ENCODE peak calls at places on chromosomes 6 and 20, in four cellular contexts. One of them, this sample, is unnamed. For H3K27me3, the result is how much of the 10 kb centered on the place peaks cover.

GRCh38 chr6:3227363-3228045 is at the start of gene TUBB2B:
- DNase-seq in tibial artery: no peak
- DNase-seq in GM12878: no peak
- DNase-seq in psoas muscle: peak
- DNase-seq in this sample: no peak

GRCh38 chr20:2643708-2644107 is 8.7 kb upstream of the NOP56 start:
- DNase-seq in psoas muscle: no peak
- DNase-seq in GM12878: no peak
- DNase-seq in tibial artery: no peak
- DNase-seq in this sample: no peak

GRCh38 chr6:16824804-16825777 is 63.8 kb upstream of the ATXN1 start:
- DNase-seq in psoas muscle: no peak
- DNase-seq in tibial artery: no peak
- DNase-seq in GM12878: no peak
- DNase-seq in this sample: no peak

GRCh38 chr6:18350728-18351127 is 36.4 kb upstream of the RNF144B start:
- DNase-seq in GM12878: no peak
- DNase-seq in psoas muscle: no peak
- DNase-seq in tibial artery: no peak
- DNase-seq in this sample: no peak

GRCh38 chr6:5295612-5296011 is 34.3 kb downstream of the FARS2 start:
- DNase-seq in GM12878: no peak
- DNase-seq in tibial artery: no peak
- DNase-seq in psoas muscle: no peak
- DNase-seq in this sample: no peak

GRCh38 chr20:23179766-23180403 is 93.8 kb upstream of the CD93 start:
- DNase-seq in tibial artery: no peak
- DNase-seq in psoas muscle: no peak
- DNase-seq in GM12878: no peak
- DNase-seq in this sample: no peak

GRCh38 chr6:164926686-164927085 is 382.7 kb downstream of the C6orf118 start:
- DNase-seq in tibial artery: no peak
- DNase-seq in psoas muscle: no peak
- DNase-seq in GM12878: no peak
- DNase-seq in this sample: no peak

GRCh38 chr6:63441266-63441956 is 121.6 kb upstream of the LGSN start:
- DNase-seq in tibial artery: no peak
- DNase-seq in psoas muscle: no peak
- DNase-seq in GM12878: no peak
- DNase-seq in this sample: no peak

GRCh38 chr6:15502451-15503345 is 160.1 kb downstream of the DTNBP1 start:
- DNase-seq in psoas muscle: no peak
- DNase-seq in tibial artery: no peak
- DNase-seq in GM12878: no peak
- DNase-seq in this sample: no peak

GRCh38 chr6:72553531-72554202 is 68.2 kb upstream of the KCNQ5 start:
- DNase-seq in GM12878: no peak
- DNase-seq in tibial artery: no peak
- DNase-seq in psoas muscle: no peak
- DNase-seq in this sample: no peak

GRCh38 chr6:46356543-46356942 is 134.7 kb downstream of the RCAN2 start:
- DNase-seq in GM12878: no peak
- DNase-seq in tibial artery: no peak
- DNase-seq in psoas muscle: no peak
- DNase-seq in this sample: no peak

GRCh38 chr20:36004045-36004444 is 35.7 kb downstream of the CNBD2 start:
- DNase-seq in GM12878: no peak
- DNase-seq in psoas muscle: no peak
- DNase-seq in tibial artery: no peak
- DNase-seq in this sample: no peak

GRCh38 chr6:15464211-15464725 is 198.6 kb downstream of the DTNBP1 start:
- DNase-seq in GM12878: no peak
- DNase-seq in tibial artery: no peak
- DNase-seq in psoas muscle: no peak
- DNase-seq in this sample: no peak

DNA sequence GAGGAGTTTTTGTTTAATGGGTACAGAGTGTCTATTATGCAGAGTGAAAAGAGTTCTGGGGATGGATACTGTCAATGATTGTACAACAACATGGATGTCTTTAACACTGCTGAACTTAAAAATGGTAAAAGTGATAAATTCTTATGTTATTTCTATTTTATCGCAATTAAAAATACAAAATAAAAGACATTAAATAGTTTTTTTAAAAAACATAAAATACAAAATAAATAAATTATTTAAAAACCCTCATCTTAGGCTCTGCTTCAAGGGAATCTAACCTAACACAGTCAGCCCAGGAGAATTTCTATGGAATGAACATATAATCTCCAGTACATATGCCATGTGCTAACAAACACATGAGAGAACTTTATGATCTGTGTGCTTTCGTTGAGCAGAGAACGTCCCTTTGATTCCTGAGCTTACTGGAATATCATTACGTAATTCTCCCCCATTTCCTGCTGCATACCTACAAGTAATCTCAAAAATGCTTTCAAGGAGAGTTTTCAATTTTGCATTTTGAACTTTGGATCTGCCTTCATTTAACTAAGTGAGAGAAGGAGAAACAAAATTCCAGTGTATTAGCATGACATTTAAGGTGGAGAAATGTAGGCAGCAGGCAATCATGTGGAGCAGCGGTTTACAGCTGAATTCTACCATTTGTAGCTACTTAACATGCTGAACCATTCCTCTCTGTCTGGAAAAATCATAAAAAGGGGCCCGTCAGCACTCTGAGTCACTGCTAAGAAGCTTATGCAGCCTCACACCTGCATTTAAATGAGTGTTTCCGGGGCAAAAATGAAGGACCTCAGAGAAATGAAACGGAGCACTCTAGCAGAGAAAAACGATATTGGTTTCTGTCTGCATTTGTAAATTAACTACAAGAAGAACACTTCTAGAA is 451.4 kb downstream of the PLCB1 start:
- DNase-seq in tibial artery: no peak
- DNase-seq in GM12878: no peak
- DNase-seq in psoas muscle: no peak
- DNase-seq in this sample: no peak
- H3K4me3 ChIP-seq in tibial artery: no peak
- H3K4me3 ChIP-seq in GM12878: no peak
- H3K4me3 ChIP-seq in psoas muscle: no peak
- H3K4me3 ChIP-seq in this sample: no peak

DNA sequence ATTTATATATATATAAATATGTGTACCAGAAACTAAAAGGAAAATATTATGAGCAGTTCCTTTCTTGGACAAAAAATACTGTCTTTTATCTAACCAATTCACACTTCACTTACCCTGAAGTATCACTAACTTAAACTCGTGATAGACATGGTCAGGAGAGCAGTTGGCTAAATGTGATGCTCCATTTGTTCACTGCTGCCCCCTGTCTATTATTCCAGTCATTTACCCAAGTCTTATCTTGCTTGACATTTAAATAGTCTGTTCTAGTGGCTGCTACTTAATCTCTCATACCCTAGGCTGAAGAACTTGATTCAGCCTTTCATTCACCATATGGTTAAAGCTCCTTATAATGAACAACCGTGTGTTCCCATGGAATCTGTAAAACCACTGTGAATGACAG is 789.6 kb upstream of the EYS start:
- DNase-seq in tibial artery: no peak
- DNase-seq in GM12878: no peak
- DNase-seq in psoas muscle: no peak
- DNase-seq in this sample: no peak
- TF ChIP-seq CTCF in tibial artery: peak
- TF ChIP-seq CTCF in GM12878: peak
- TF ChIP-seq CTCF in psoas muscle: no peak
- TF ChIP-seq CTCF in this sample: no peak

DNA sequence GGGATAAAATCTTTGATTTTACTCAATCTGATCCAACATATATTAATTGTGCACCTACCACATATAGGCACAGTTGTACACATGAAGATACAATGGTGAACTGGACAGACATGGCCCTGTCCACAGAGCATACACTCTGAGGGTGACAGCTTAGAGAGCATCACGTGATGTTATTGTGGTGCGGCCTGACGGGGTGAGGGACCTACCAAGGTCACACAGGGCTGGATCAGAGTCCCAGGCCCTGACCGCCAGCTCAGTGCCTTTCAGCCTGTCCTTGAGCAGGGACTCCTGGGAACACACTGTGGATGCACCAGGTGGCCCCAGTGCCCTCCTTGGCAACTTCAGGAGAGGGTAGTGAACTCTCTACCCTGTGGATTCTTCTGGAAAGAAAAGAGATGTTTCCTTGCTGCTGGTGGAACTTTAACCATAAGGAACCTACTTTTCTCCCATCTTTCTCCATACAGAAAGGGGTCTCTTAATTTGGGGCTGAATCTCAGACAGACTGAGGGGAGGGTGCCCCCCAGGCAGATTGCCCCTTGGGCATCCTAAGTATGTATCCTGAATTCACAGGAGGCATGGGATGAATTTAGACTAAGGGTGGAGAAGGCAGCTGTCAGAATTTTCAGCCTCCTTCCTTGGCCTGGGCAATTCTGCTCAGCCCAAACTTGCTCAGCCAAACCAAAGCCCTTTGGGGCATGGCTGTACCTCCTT is 26.5 kb downstream of the PCK1 start:
- DNase-seq in psoas muscle: no peak
- DNase-seq in tibial artery: no peak
- DNase-seq in GM12878: no peak
- DNase-seq in this sample: no peak
- H3K27me3 ChIP-seq in psoas muscle: under half
- H3K27me3 ChIP-seq in tibial artery: under half
- H3K27me3 ChIP-seq in GM12878: under half
- H3K27me3 ChIP-seq in this sample: under half

GRCh38 chr6:54058236-54058635 is 53.0 kb upstream of the MLIP start:
- DNase-seq in psoas muscle: no peak
- DNase-seq in GM12878: no peak
- DNase-seq in tibial artery: no peak
- DNase-seq in this sample: no peak
- H3K4me3 ChIP-seq in psoas muscle: peak
- H3K4me3 ChIP-seq in GM12878: no peak
- H3K4me3 ChIP-seq in tibial artery: no peak
- H3K4me3 ChIP-seq in this sample: no peak